ENCODE peak calls at places on chromosomes 5 and 9, in ten cellular contexts. J is RCC 7860; P is T-helper 1 cell; K is T-helper 17 cell; Q is H7; H is AG08395; T is stimulated activated CD4-positive, alpha-beta T cell treated with anti-CD3 and anti-CD28 coated beads, Interleukin-15, amount 100 ng/mL, for 1 hour; B is stimulated activated naive CD4-positive, alpha-beta T cell treated with Interleukin-2 at 50 U/mL for 16 hours; M is ovary; C is neural progenitor cell. I is an unnamed sample.

GRCh38 chr5:170269579-170269978 is 28.0 kb downstream of the LCP2 start:
- DNase-seq in J (peak), P (no peak), K (no peak), Q (no peak), H (no peak), T (no peak), B (peak), M (no peak), C (no peak), I (no peak)

GRCh38 chr5:61970218-61970617 is 335.8 kb upstream of the KIF2A start:
- DNase-seq in J (no peak), P (no peak), K (no peak), Q (no peak), H (no peak), T (no peak), B (no peak), M (no peak), C (no peak), I (no peak)

GRCh38 chr9:133709716-133710571 is 28.2 kb downstream of the SARDH start:
- DNase-seq in J (no peak), P (peak), K (peak), Q (peak), H (no peak), T (no peak), B (no peak), M (no peak), C (no peak), I (no peak)

GRCh38 chr5:15241216-15241821 is 258.7 kb upstream of the FBXL7 start:
- DNase-seq in J (no peak), P (no peak), K (no peak), Q (no peak), H (no peak), T (no peak), B (no peak), M (no peak), C (no peak), I (no peak)

GRCh38 chr9:128324401-128324800 is 1.8 kb downstream of the COQ4 start:
- DNase-seq in J (no peak), P (no peak), K (no peak), Q (no peak), H (no peak), T (no peak), B (no peak), M (no peak), C (no peak), I (no peak)

GRCh38 chr5:135060021-135060420 is 26.0 kb upstream of the PITX1 start:
- DNase-seq in J (no peak), P (no peak), K (no peak), Q (no peak), H (no peak), T (no peak), B (no peak), M (no peak), C (no peak), I (no peak)

GRCh38 chr9:128091144-128091543 is 23.1 kb downstream of the SLC25A25 start:
- DNase-seq in J (no peak), P (no peak), K (no peak), Q (peak), H (peak), T (no peak), B (no peak), M (peak), C (no peak), I (peak)

GRCh38 chr9:8616419-8616818 is 816.8 kb upstream of the DMAC1 start:
- DNase-seq in J (peak), P (no peak), K (no peak), Q (no peak), H (no peak), T (no peak), B (no peak), M (no peak), C (no peak), I (no peak)

GRCh38 chr5:170611446-170612088 is 107.7 kb downstream of the KCNIP1 start:
- DNase-seq in J (no peak), P (no peak), K (no peak), Q (no peak), H (no peak), T (no peak), B (no peak), M (no peak), C (no peak), I (no peak)

GRCh38 chr5:159805021-159805420 is 111.3 kb upstream of the ADRA1B start:
- DNase-seq in J (no peak), P (no peak), K (no peak), Q (no peak), H (peak), T (no peak), B (no peak), M (no peak), C (no peak), I (no peak)

GRCh38 chr5:73448072-73448432 is 525 bp downstream of the FOXD1 start:
- DNase-seq in J (peak), P (no peak), K (no peak), Q (peak), H (peak), T (no peak), B (no peak), M (no peak), C (peak), I (no peak)

GRCh38 chr5:390571-391491 is 52.1 kb upstream of the EXOC3 start:
- DNase-seq in J (no peak), P (no peak), K (no peak), Q (peak), H (no peak), T (no peak), B (no peak), M (peak), C (no peak), I (no peak)

I was measured in anterior cingulate cortex.